ENCODE peak calls at places on chromosome 21, in ten cellular contexts. B, Q, E, I, Y, S, P, N, J and X are unnamed samples.

GRCh38 chr21:46077674-46078101 is 20.2 kb upstream of the COL6A2 start:
- DNase-seq in B (no peak), Q (no peak), E (no peak), I (no peak), Y (no peak), S (no peak), P (no peak), N (no peak), J (no peak), X (no peak)

GRCh38 chr21:36769051-36769867 is 70.3 kb downstream of the SIM2 start:
- DNase-seq in B (no peak), Q (peak), E (no peak), I (no peak), Y (no peak), S (no peak), P (peak), N (peak), J (peak), X (no peak)

GRCh38 chr21:43779660-43780059 is 3.6 kb upstream of the CSTB start:
- DNase-seq in B (no peak), Q (peak), E (no peak), I (no peak), Y (no peak), S (no peak), P (no peak), N (no peak), J (no peak), X (no peak)

GRCh38 chr21:31660134-31660565 is 657 bp downstream of the SOD1 start:
- DNase-seq in B (no peak), Q (peak), E (no peak), I (peak), Y (peak), S (no peak), P (peak), N (peak), J (no peak), X (peak)

GRCh38 chr21:42002421-42002958 is 7.7 kb downstream of the ZBTB21 start:
- DNase-seq in B (no peak), Q (no peak), E (peak), I (peak), Y (peak), S (peak), P (no peak), N (peak), J (peak), X (peak)

GRCh38 chr21:15521644-15522001 is 208.2 kb upstream of the USP25 start:
- DNase-seq in B (no peak), Q (no peak), E (no peak), I (no peak), Y (no peak), S (no peak), P (no peak), N (no peak), J (no peak), X (no peak)

GRCh38 chr21:44677881-44678280 is 4.1 kb downstream of the KRTAP12-1 start:
- DNase-seq in B (no peak), Q (no peak), E (no peak), I (no peak), Y (no peak), S (no peak), P (no peak), N (no peak), J (no peak), X (no peak)

GRCh38 chr21:28671549-28672195 is 321.0 kb downstream of the LTN1 start:
- DNase-seq in B (no peak), Q (no peak), E (no peak), I (no peak), Y (no peak), S (no peak), P (no peak), N (no peak), J (no peak), X (no peak)

GRCh38 chr21:39082656-39083376 is 100.4 kb downstream of the PSMG1 start:
- DNase-seq in B (no peak), Q (peak), E (no peak), I (no peak), Y (no peak), S (no peak), P (no peak), N (no peak), J (no peak), X (no peak)

GRCh38 chr21:45316871-45317400 is 29.2 kb upstream of the POFUT2 start:
- DNase-seq in B (no peak), Q (no peak), E (no peak), I (no peak), Y (no peak), S (no peak), P (no peak), N (no peak), J (no peak), X (no peak)

GRCh38 chr21:32824950-32825349 is 53.4 kb upstream of the PAXBP1 start:
- DNase-seq in B (no peak), Q (no peak), E (no peak), I (no peak), Y (no peak), S (no peak), P (no peak), N (no peak), J (no peak), X (no peak)

GRCh38 chr21:31731112-31731801 is 661 bp downstream of the SCAF4 start:
- DNase-seq in B (no peak), Q (peak), E (no peak), I (no peak), Y (peak), S (peak), P (peak), N (peak), J (peak), X (no peak)

GRCh38 chr21:42093991-42094417 is 22.9 kb downstream of the UMODL1 start:
- DNase-seq in B (no peak), Q (no peak), E (peak), I (peak), Y (peak), S (no peak), P (peak), N (peak), J (peak), X (peak)